ENCODE peak calls at places on chromosomes 2 and 18, in nine cellular contexts. W is astrocyte, L is GM12878, G is K562, K is fibroblast of lung, C is PC-3, M is neural progenitor cell, U is HepG2, J is PC-9. N is an unnamed sample.
A peak's percentile ranks its signal among the peaks of the same experiment; 100 is the strongest.

GRCh38 chr18:6876646-6877045 is 147.1 kb downstream of the ARHGAP28 start:
- DNase-seq in W (peak; percentile 46), L (no peak), G (no peak), K (peak; percentile 50), C (no peak), M (no peak), U (no peak), J (no peak), N (no peak)

GRCh38 chr2:230537531-230537976 is 121.6 kb downstream of the SP100 start:
- DNase-seq in W (no peak), L (peak; percentile 71), G (no peak), K (no peak), C (no peak), M (no peak), U (no peak), J (no peak), N (no peak)

GRCh38 chr2:174603280-174603679 is 5.7 kb upstream of the WIPF1 start:
- DNase-seq in W (peak; percentile 70), L (no peak), G (no peak), K (peak; percentile 76), C (peak; percentile 46), M (peak; percentile 66), U (peak; percentile 38), J (no peak), N (no peak)

GRCh38 chr2:143939976-143940375 is 579.9 kb downstream of the ZEB2 start:
- DNase-seq in W (peak; percentile 69), L (no peak), G (no peak), K (peak; percentile 77), C (no peak), M (peak; percentile 26), U (no peak), J (no peak), N (no peak)

GRCh38 chr2:133755515-133756311 is 187.4 kb upstream of the NCKAP5 start:
- DNase-seq in W (peak; percentile 100), L (no peak), G (no peak), K (peak; percentile 100), C (no peak), M (peak; percentile 30), U (no peak), J (no peak), N (no peak)

GRCh38 chr18:77032121-77032758 is 100.3 kb downstream of the MBP start:
- DNase-seq in W (peak; percentile 4), L (no peak), G (no peak), K (peak; percentile 17), C (no peak), M (no peak), U (no peak), J (no peak), N (no peak)

GRCh38 chr2:72131371-72131891 is 16.2 kb downstream of the CYP26B1 start:
- DNase-seq in W (no peak), L (no peak), G (no peak), K (no peak), C (no peak), M (no peak), U (no peak), J (no peak), N (no peak)

GRCh38 chr2:18132697-18133096 is 254.2 kb downstream of the KCNS3 start:
- DNase-seq in W (peak; percentile 89), L (no peak), G (no peak), K (peak; percentile 91), C (peak; percentile 28), M (no peak), U (no peak), J (no peak), N (no peak)

GRCh38 chr2:242064364-242065250 is 195.1 kb downstream of the RTP5 start:
- DNase-seq in W (no peak), L (no peak), G (no peak), K (no peak), C (no peak), M (no peak), U (no peak), J (peak; percentile 34), N (no peak)

GRCh38 chr2:48415765-48416515 is 114.0 kb upstream of the STON1 start:
- DNase-seq in W (no peak), L (no peak), G (no peak), K (no peak), C (no peak), M (peak; percentile 47), U (peak; percentile 88), J (no peak), N (no peak)

GRCh38 chr18:63074987-63075404 is 244.6 kb downstream of the BCL2 start:
- DNase-seq in W (peak; percentile 10), L (no peak), G (peak; percentile 60), K (peak; percentile 36), C (peak; percentile 70), M (peak; percentile 86), U (peak; percentile 12), J (peak; percentile 79), N (no peak)

GRCh38 chr2:236682651-236683422 is 113.2 kb downstream of the ACKR3 start:
- DNase-seq in W (no peak), L (no peak), G (no peak), K (peak; percentile 41), C (peak; percentile 51), M (no peak), U (no peak), J (no peak), N (no peak)

GRCh38 chr2:121071058-121071504 is 213.9 kb downstream of the TFCP2L1 start:
- DNase-seq in W (no peak), L (no peak), G (peak; percentile 81), K (peak; percentile 13), C (peak; percentile 75), M (peak; percentile 83), U (peak; percentile 24), J (no peak), N (no peak)

GRCh38 chr2:128687551-128687945 is 368.9 kb upstream of the HS6ST1 start:
- DNase-seq in W (no peak), L (no peak), G (no peak), K (no peak), C (no peak), M (no peak), U (no peak), J (no peak), N (no peak)

GRCh38 chr2:179331066-179331465 is 66.4 kb upstream of the SESTD1 start:
- DNase-seq in W (peak; percentile 65), L (no peak), G (no peak), K (peak; percentile 61), C (no peak), M (no peak), U (no peak), J (no peak), N (no peak)

GRCh38 chr2:53593891-53594585 is 173.6 kb upstream of the CHAC2 start:
- DNase-seq in W (peak; percentile 92), L (no peak), G (no peak), K (peak; percentile 92), C (peak; percentile 58), M (no peak), U (no peak), J (peak; percentile 50), N (no peak)
- H3K4me2 ChIP-seq in W (peak overlapping the region; percentile 78), L (no peak overlapping the region), G (no peak overlapping the region), K (no peak overlapping the region), C (peak overlapping the region; percentile 61), M (no peak overlapping the region), U (no peak overlapping the region), J (peak overlapping the region; percentile 5), N (peak overlapping the region; percentile 36)

GRCh38 chr18:48295586-48296311 is 113.4 kb downstream of the ZBTB7C start:
- DNase-seq in W (no peak), L (no peak), G (no peak), K (peak; percentile 6), C (no peak), M (peak; percentile 73), U (peak; percentile 3), J (no peak), N (no peak)
- TF ChIP-seq CTCF in W (peak; percentile 8), L (no peak), G (no peak), K (peak; percentile 7), C (no peak), M (peak; percentile 58), U (peak; percentile 39), J (peak; percentile 30), N (no peak)

GRCh38 chr2:15755528-15755927 is 163.9 kb downstream of the DDX1 start:
- DNase-seq in W (no peak), L (no peak), G (no peak), K (no peak), C (no peak), M (no peak), U (no peak), J (no peak), N (no peak)
- H3K36me3 ChIP-seq in W (no peaks in the 10 kb centered on the region), L (no peaks in the 10 kb centered on the region), G (no peaks in the 10 kb centered on the region), K (no peaks in the 10 kb centered on the region), C (no peaks in the 10 kb centered on the region), M (no peaks in the 10 kb centered on the region), U (no peaks in the 10 kb centered on the region), J (no peaks in the 10 kb centered on the region), N (no peaks in the 10 kb centered on the region)

DNA sequence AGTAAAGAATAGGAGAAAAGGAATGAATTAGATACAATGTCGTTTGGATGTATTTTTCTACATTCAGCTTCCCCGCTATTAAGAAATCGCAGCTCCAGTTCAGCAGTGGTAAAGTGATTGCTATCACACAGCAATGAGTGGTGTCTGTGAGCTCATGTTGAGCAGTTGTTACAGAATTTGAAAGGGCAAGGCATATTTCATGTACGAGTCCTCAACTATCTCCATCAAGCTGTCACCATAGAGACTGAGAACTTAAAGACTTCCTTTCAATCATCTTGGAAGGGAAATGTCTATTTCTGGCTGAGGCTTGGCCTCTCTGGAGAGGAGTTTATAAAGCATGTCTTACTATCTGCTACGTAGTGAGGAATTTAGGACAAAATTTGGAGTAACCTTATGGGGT is 24.4 kb upstream of the FAM117B start:
- DNase-seq in W (no peak), L (no peak), G (no peak), K (no peak), C (no peak), M (no peak), U (no peak), J (no peak), N (no peak)
- H3K4me2 ChIP-seq in W (no peak overlapping the region), L (peak overlapping the region; percentile 56), G (no peak overlapping the region), K (no peak overlapping the region), C (no peak overlapping the region), M (no peak overlapping the region), U (no peak overlapping the region), J (no peak overlapping the region), N (no peak overlapping the region)

GRCh38 chr2:219078126-219078525 is 17.4 kb upstream of the IHH start:
- DNase-seq in W (no peak), L (no peak), G (no peak), K (no peak), C (no peak), M (no peak), U (no peak), J (no peak), N (no peak)

GRCh38 chr2:219072741-219073140 is 12.0 kb upstream of the IHH start:
- DNase-seq in W (no peak), L (no peak), G (no peak), K (no peak), C (no peak), M (no peak), U (no peak), J (no peak), N (no peak)

GRCh38 chr2:219071189-219071816 is 10.6 kb upstream of the IHH start:
- DNase-seq in W (peak; percentile 18), L (no peak), G (no peak), K (peak; percentile 38), C (peak; percentile 78), M (no peak), U (peak; percentile 91), J (peak; percentile 47), N (no peak)

GRCh38 chr2:219076253-219076652 is 15.5 kb upstream of the IHH start:
- DNase-seq in W (no peak), L (no peak), G (no peak), K (no peak), C (no peak), M (no peak), U (no peak), J (no peak), N (no peak)

GRCh38 chr2:219073413-219074129 is 12.8 kb upstream of the IHH start:
- DNase-seq in W (peak; percentile 25), L (no peak), G (peak; percentile 27), K (peak; percentile 44), C (peak; percentile 83), M (peak; percentile 87), U (peak; percentile 80), J (no peak), N (no peak)
- TF ChIP-seq CTCF in W (peak; percentile 60), L (peak; percentile 48), G (peak; percentile 68), K (peak; percentile 40), C (peak; percentile 77), M (peak; percentile 74), U (peak; percentile 88), J (peak; percentile 70), N (peak; percentile 65)